ENCODE peak calls at places on chromosomes 2 and 18, in five cellular contexts. One of them, this sample, is unnamed.

GRCh38 chr2:179581605-179582004 is 279.8 kb downstream of the ZNF385B start:
- DNase-seq in SJSA1: no peak
- DNase-seq in lower lobe of right lung: no peak
- DNase-seq in astrocyte of the hippocampus: no peak
- DNase-seq in HEK293T: no peak
- DNase-seq in this sample: no peak

GRCh38 chr2:168718622-168719021 is 83.8 kb upstream of the NOSTRIN start:
- DNase-seq in SJSA1: no peak
- DNase-seq in lower lobe of right lung: no peak
- DNase-seq in astrocyte of the hippocampus: no peak
- DNase-seq in HEK293T: no peak
- DNase-seq in this sample: no peak

GRCh38 chr18:76491436-76491800 is 3.6 kb downstream of the ZNF516 start:
- DNase-seq in SJSA1: no peak
- DNase-seq in lower lobe of right lung: peak
- DNase-seq in astrocyte of the hippocampus: peak
- DNase-seq in HEK293T: peak
- DNase-seq in this sample: peak

GRCh38 chr2:28291811-28292455 is 100.7 kb upstream of the FOSL2 start:
- DNase-seq in SJSA1: no peak
- DNase-seq in lower lobe of right lung: no peak
- DNase-seq in astrocyte of the hippocampus: peak
- DNase-seq in HEK293T: no peak
- DNase-seq in this sample: no peak

GRCh38 chr2:20496069-20496468 is 49.2 kb downstream of the RHOB start:
- DNase-seq in SJSA1: peak
- DNase-seq in lower lobe of right lung: no peak
- DNase-seq in astrocyte of the hippocampus: no peak
- DNase-seq in HEK293T: no peak
- DNase-seq in this sample: no peak

GRCh38 chr18:41942254-41942653 is 12.8 kb upstream of the PIK3C3 start:
- DNase-seq in SJSA1: no peak
- DNase-seq in lower lobe of right lung: no peak
- DNase-seq in astrocyte of the hippocampus: no peak
- DNase-seq in HEK293T: no peak
- DNase-seq in this sample: no peak

GRCh38 chr18:13616041-13616440 is 110.3 kb downstream of the FAM210A start:
- DNase-seq in SJSA1: no peak
- DNase-seq in lower lobe of right lung: no peak
- DNase-seq in astrocyte of the hippocampus: no peak
- DNase-seq in HEK293T: no peak
- DNase-seq in this sample: no peak

GRCh38 chr2:218325566-218326160 is 31.0 kb upstream of the CATIP start:
- DNase-seq in SJSA1: no peak
- DNase-seq in lower lobe of right lung: no peak
- DNase-seq in astrocyte of the hippocampus: no peak
- DNase-seq in HEK293T: no peak
- DNase-seq in this sample: no peak

GRCh38 chr2:171741189-171741588 is 53.9 kb downstream of the DYNC1I2 start:
- DNase-seq in SJSA1: no peak
- DNase-seq in lower lobe of right lung: no peak
- DNase-seq in astrocyte of the hippocampus: peak
- DNase-seq in HEK293T: no peak
- DNase-seq in this sample: no peak

GRCh38 chr18:33606621-33607020 is 28.6 kb downstream of the ASXL3 start:
- DNase-seq in SJSA1: no peak
- DNase-seq in lower lobe of right lung: no peak
- DNase-seq in astrocyte of the hippocampus: no peak
- DNase-seq in HEK293T: peak
- DNase-seq in this sample: no peak